ENCODE peak calls at places on chromosomes 4 and X, in seven cellular contexts. V is adrenal gland, W is CD14-positive monocyte, A is fibroblast of mammary gland, M is lower leg skin, C is omental fat pad, U is neural crest cell. G is an unnamed sample.
A peak's percentile ranks its signal among the peaks of the same experiment; 100 is the strongest.

GRCh38 chrX:153055827-153056748 is at the start of gene PNMA3:
- DNase-seq in W (no peak), A (no peak), U (peak; percentile 25), M (no peak), V (peak; percentile 14), C (no peak), G (no peak)

GRCh38 chrX:153917814-153918213 is 8.2 kb downstream of the ARHGAP4 start:
- DNase-seq in A (no peak), U (no peak), C (no peak), M (no peak), V (no peak), W (no peak), G (no peak)

GRCh38 chr4:110198472-110199419 is at the start of gene ELOVL6:
- DNase-seq in W (no peak), A (peak; percentile 81), U (peak; percentile 81), C (no peak), V (peak; percentile 80), M (peak; percentile 48), G (peak; percentile 36)

GRCh38 chr4:65773636-65774035 is 103.3 kb upstream of the EPHA5 start:
- DNase-seq in A (no peak), M (no peak), C (no peak), V (no peak), W (no peak), U (no peak), G (no peak)

GRCh38 chr4:107747748-107748486 is 27.9 kb upstream of the PAPSS1 start:
- DNase-seq in W (no peak), U (no peak), M (no peak), V (no peak), A (no peak), C (no peak), G (no peak)

GRCh38 chrX:107565916-107566602 is 62.3 kb upstream of the PRPS1 start:
- DNase-seq in C (no peak), V (peak; percentile 51), M (no peak), A (peak; percentile 52), U (peak; percentile 2), W (no peak), G (peak; percentile 16)

GRCh38 chrX:129768586-129769466 is 10.9 kb upstream of the SASH3 start:
- DNase-seq in M (no peak), U (no peak), A (peak; percentile 15), V (no peak), W (no peak), C (no peak), G (no peak)

GRCh38 chrX:155022587-155022986 is at the start of gene F8:
- DNase-seq in W (no peak), U (no peak), M (no peak), V (no peak), C (no peak), A (no peak), G (no peak)

GRCh38 chr4:134365852-134366251 is 164.3 kb upstream of the PABPC4L start:
- DNase-seq in W (no peak), U (no peak), V (no peak), M (no peak), A (no peak), C (no peak), G (no peak)

GRCh38 chrX:6667048-6667768 is 132.3 kb upstream of the VCX3A start:
- DNase-seq in A (no peak), V (no peak), M (no peak), W (no peak), C (no peak), U (no peak), G (no peak)

GRCh38 chr4:80243274-80244018 is 23.0 kb upstream of the FGF5 start:
- DNase-seq in U (no peak), V (no peak), W (no peak), M (no peak), A (no peak), C (no peak), G (no peak)

GRCh38 chrX:69793260-69793935 is 177.5 kb downstream of the EDA start:
- DNase-seq in C (no peak), U (no peak), A (no peak), M (no peak), W (no peak), V (no peak), G (no peak)

GRCh38 chrX:17500145-17500579 is 125.2 kb downstream of the NHS start:
- DNase-seq in W (no peak), U (no peak), V (peak; percentile 43), C (no peak), M (no peak), A (peak; percentile 49), G (no peak)

GRCh38 chrX:80335062-80335830 is 85.0 kb upstream of the TENT5D start:
- DNase-seq in V (peak; percentile 72), U (no peak), C (no peak), A (peak; percentile 14), M (peak; percentile 12), W (no peak), G (no peak)

GRCh38 chrX:107628662-107629532 is 587 bp downstream of the PRPS1 start:
- DNase-seq in U (peak; percentile 3), C (no peak), A (peak; percentile 24), W (no peak), V (peak; percentile 40), M (peak; percentile 15), G (peak; percentile 11)

GRCh38 chr4:84535901-84536300 is 36.8 kb upstream of the NKX6-1 start:
- DNase-seq in V (no peak), U (no peak), W (no peak), M (no peak), C (no peak), A (no peak), G (no peak)

GRCh38 chr4:168859888-168860694 is 150.0 kb downstream of the CBR4 start:
- DNase-seq in V (no peak), U (no peak), W (no peak), M (no peak), C (no peak), A (peak; percentile 59), G (no peak)

GRCh38 chrX:104122829-104123228 is 10.5 kb downstream of the ZCCHC18 start:
- DNase-seq in A (no peak), U (no peak), M (no peak), W (no peak), V (no peak), C (no peak), G (no peak)

GRCh38 chr4:118175506-118175905 is 141.2 kb downstream of the NDST3 start:
- DNase-seq in V (no peak), C (no peak), W (no peak), U (no peak), M (no peak), A (no peak), G (no peak)

GRCh38 chr4:145937021-145937861 is 1.4 kb downstream of the ZNF827 start:
- DNase-seq in C (no peak), M (peak; percentile 46), W (no peak), V (peak; percentile 68), A (peak; percentile 58), U (peak; percentile 48), G (peak; percentile 52)

GRCh38 chr4:9979101-9979815 is 42.0 kb downstream of the SLC2A9 start:
- DNase-seq in C (no peak), V (no peak), A (no peak), M (no peak), U (no peak), W (no peak), G (no peak)

GRCh38 chr4:114087596-114088230 is 108.3 kb upstream of the ARSJ start:
- DNase-seq in W (no peak), U (no peak), M (no peak), C (no peak), A (peak; percentile 76), V (no peak), G (no peak)

GRCh38 chrX:103175944-103176753 is 38.8 kb upstream of the BEX4 start:
- DNase-seq in W (peak; percentile 45), A (peak; percentile 50), C (peak; percentile 75), U (peak; percentile 63), M (peak; percentile 31), V (peak; percentile 72), G (peak; percentile 37)

DNA sequence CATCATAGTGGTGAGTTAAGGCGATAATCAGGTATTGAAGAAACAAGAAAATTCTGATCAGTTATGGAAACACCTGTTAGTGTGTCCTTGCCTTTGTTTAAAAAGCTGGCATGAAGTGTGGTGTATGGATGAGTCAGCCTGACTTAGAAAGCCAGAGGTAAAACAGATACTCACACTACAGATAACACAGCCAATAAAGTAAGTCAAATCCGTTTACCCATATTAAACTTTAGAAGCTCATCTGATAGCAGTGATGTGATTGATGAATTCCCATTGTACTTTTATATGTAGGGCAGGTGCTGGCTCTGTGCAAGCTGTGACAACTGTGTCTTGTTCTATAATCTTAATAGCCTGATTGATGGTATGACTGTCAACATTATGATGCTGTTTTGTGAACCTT is 1392.7 kb upstream of the IGFBP7 start:
- DNase-seq in W (no peak), C (no peak), M (no peak), A (no peak), U (no peak), V (no peak), G (no peak)
- TF ChIP-seq CTCF in W (no peak), C (no peak), M (no peak), A (no peak), U (no peak), V (no peak), G (no peak)

DNA sequence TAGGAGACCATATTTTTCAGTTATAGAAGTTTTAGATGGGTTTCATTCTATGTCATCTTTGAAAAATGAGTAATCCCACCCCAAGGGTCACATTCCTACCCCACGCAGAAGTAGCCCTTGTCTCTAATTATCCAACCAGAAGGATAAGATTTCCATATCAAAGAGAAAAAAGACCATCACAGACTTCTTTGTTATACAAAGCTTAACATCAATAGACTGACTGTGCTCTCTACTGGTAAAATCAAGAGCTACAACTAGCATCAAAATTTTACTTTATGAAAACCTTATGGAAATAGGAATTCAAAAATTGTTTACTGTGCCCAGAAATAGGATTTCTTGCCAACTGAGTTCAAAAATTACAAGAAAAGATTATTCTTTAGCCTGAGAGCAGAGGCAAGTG is 24.9 kb downstream of the TNMD start:
- DNase-seq in A (no peak), M (no peak), C (no peak), V (no peak), W (no peak), U (no peak), G (no peak)
- TF ChIP-seq CTCF in A (peak; percentile 1), M (no peak), C (no peak), V (no peak), W (no peak), U (peak; percentile 54), G (no peak)

DNA sequence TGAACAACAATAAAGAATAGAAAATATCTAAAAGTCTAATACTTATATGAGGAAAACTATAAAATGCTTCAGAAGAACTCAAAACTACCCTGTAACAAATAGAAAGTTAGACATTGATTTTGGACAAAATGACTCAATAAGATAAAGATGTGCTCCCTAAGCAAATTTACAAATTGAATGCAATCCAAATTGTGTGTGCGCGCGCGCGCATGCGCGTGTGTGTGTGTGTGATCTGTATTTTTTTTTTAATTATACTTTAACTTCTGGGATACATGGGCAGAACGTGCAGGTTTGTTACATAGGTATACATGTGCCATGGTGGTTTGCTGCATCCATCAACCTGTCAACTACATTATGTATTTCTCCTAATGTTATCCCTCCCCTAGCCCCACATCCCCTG is 320.8 kb upstream of the INTU start:
- DNase-seq in A (no peak), C (no peak), U (no peak), M (no peak), W (no peak), V (no peak), G (no peak)
- TF ChIP-seq CTCF in A (no peak), C (no peak), U (no peak), M (no peak), W (no peak), V (no peak), G (no peak)

DNA sequence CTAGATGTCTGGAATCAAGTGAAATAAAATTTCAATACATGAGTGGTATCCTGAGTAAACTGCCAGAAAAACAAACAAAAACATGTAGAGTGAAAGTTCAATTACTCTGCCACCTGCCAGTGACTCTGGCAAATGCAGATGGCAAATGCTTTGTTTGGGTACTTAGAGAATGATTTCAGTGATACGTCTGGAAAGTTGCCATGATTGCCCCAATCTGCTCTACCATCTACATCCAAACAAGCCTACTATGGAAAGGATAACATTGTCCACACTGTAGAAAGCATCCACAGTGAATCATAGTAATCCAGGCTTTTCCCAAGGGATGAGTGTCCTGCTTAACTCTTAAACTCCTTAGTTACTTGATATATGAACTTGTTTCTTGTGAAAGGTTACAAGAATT is 3.4 kb downstream of the SPATA4 start:
- DNase-seq in V (no peak), U (no peak), C (no peak), A (peak; percentile 71), M (no peak), W (no peak), G (no peak)
- TF ChIP-seq CTCF in V (no peak), U (no peak), C (no peak), A (no peak), M (no peak), W (no peak), G (no peak)

G was measured in progenitor cell of endocrine pancreas.